ENCODE peak calls at places on chromosomes 11 and 22, in nine cellular contexts. U is GM12865, T is right atrium auricular region, E is pancreas, R is astrocyte of the cerebellum, O is fibroblast of lung, W is mucosa of descending colon, L is psoas muscle, B is IMR-90. K is an unnamed sample.

GRCh38 chr11:292211-293121 is 3.5 kb downstream of the PGGHG start:
- DNase-seq in U (no peak), T (no peak), E (peak), R (no peak), O (no peak), W (no peak), L (peak), B (no peak), K (no peak)

GRCh38 chr22:37354271-37355069 is 72.2 kb downstream of the CYTH4 start:
- DNase-seq in U (no peak), T (no peak), E (no peak), R (no peak), O (no peak), W (no peak), L (no peak), B (no peak), K (no peak)

GRCh38 chr22:42270512-42271190 is at the start of gene TCF20:
- DNase-seq in U (peak), T (peak), E (peak), R (peak), O (peak), W (peak), L (peak), B (peak), K (peak)

GRCh38 chr11:118842369-118842768 is 41.3 kb upstream of the CXCR5 start:
- DNase-seq in U (no peak), T (no peak), E (no peak), R (peak), O (peak), W (no peak), L (no peak), B (peak), K (peak)

GRCh38 chr11:10498022-10498400 is 42.9 kb downstream of the AMPD3 start:
- DNase-seq in U (no peak), T (peak), E (no peak), R (no peak), O (no peak), W (no peak), L (no peak), B (no peak), K (no peak)

GRCh38 chr11:107951105-107951504 is 22.9 kb downstream of the RAB39A start:
- DNase-seq in U (no peak), T (no peak), E (no peak), R (no peak), O (no peak), W (no peak), L (no peak), B (no peak), K (no peak)

GRCh38 chr11:120236169-120237107 is 3.5 kb upstream of the POU2F3 start:
- DNase-seq in U (peak), T (no peak), E (no peak), R (no peak), O (no peak), W (no peak), L (no peak), B (peak), K (peak)

GRCh38 chr11:13278620-13279486 is 1.3 kb downstream of the BMAL1 start:
- DNase-seq in U (no peak), T (no peak), E (peak), R (no peak), O (no peak), W (peak), L (peak), B (no peak), K (no peak)

GRCh38 chr11:14148653-14149273 is 186.2 kb downstream of the SPON1 start:
- DNase-seq in U (peak), T (no peak), E (no peak), R (peak), O (peak), W (no peak), L (no peak), B (peak), K (peak)

GRCh38 chr11:64717268-64717578 is 5.8 kb downstream of the NRXN2 start:
- DNase-seq in U (no peak), T (no peak), E (peak), R (no peak), O (no peak), W (no peak), L (no peak), B (no peak), K (no peak)

GRCh38 chr11:64436025-64436424 is 77.1 kb downstream of the RPS6KA4 start:
- DNase-seq in U (no peak), T (no peak), E (no peak), R (no peak), O (no peak), W (no peak), L (no peak), B (no peak), K (no peak)

GRCh38 chr11:2991477-2992233 is 474 bp downstream of the NAP1L4 start:
- DNase-seq in U (peak), T (no peak), E (no peak), R (no peak), O (peak), W (no peak), L (no peak), B (peak), K (peak)

GRCh38 chr11:83671295-83671694 is 385.1 kb upstream of the CCDC90B start:
- DNase-seq in U (no peak), T (no peak), E (no peak), R (no peak), O (peak), W (no peak), L (no peak), B (peak), K (peak)

GRCh38 chr11:47189100-47189834 is 3.0 kb upstream of the PACSIN3 start:
- DNase-seq in U (no peak), T (no peak), E (no peak), R (peak), O (peak), W (no peak), L (no peak), B (peak), K (peak)

GRCh38 chr11:47186076-47186936 is at the start of gene PACSIN3:
- DNase-seq in U (peak), T (no peak), E (peak), R (no peak), O (peak), W (no peak), L (peak), B (peak), K (no peak)

GRCh38 chr11:47188262-47188661 is 2.0 kb upstream of the PACSIN3 start:
- DNase-seq in U (no peak), T (no peak), E (no peak), R (no peak), O (peak), W (no peak), L (no peak), B (no peak), K (no peak)

GRCh38 chr11:47186937-47187681 is 875 bp upstream of the PACSIN3 start:
- DNase-seq in U (peak), T (no peak), E (peak), R (no peak), O (peak), W (peak), L (peak), B (peak), K (peak)

DNA sequence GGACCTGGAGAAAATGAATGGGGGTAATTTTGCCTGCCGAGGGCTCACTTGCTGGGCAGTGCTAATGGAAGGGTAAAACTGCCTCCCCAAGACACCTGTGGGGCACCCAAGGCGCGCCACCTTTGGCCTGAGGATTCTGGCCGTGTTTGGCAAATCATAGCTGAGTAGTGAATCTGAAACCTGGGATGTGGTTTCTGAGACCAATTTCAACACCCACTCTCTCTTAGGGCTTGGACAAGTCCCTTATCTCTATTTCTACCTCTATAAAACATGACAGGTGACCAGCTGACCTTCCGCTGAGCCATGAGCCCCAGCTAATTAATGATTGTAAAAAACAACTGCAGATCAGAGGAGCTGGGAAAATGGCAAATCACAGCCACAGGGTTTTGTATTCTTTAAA is 1.5 kb upstream of the PACSIN3 start:
- DNase-seq in U (no peak), T (no peak), E (no peak), R (no peak), O (no peak), W (no peak), L (no peak), B (no peak), K (no peak)
- H3K4me3 ChIP-seq in U (no peak), T (peak), E (peak), R (peak), O (no peak), W (no peak), L (peak), B (peak), K (no peak)

GRCh38 chr11:130070829-130071205 is 1.1 kb downstream of the APLP2 start:
- DNase-seq in U (no peak), T (no peak), E (no peak), R (no peak), O (peak), W (peak), L (no peak), B (peak), K (peak)

GRCh38 chr11:130068986-130069683 is 559 bp upstream of the APLP2 start:
- DNase-seq in U (no peak), T (peak), E (peak), R (peak), O (peak), W (peak), L (peak), B (peak), K (peak)

GRCh38 chr11:130071211-130071712 is 1.6 kb downstream of the APLP2 start:
- DNase-seq in U (no peak), T (no peak), E (no peak), R (no peak), O (peak), W (no peak), L (no peak), B (peak), K (peak)

GRCh38 chr11:130069684-130070108 is at the start of gene APLP2:
- DNase-seq in U (peak), T (peak), E (peak), R (peak), O (peak), W (peak), L (peak), B (peak), K (peak)

GRCh38 chr11:130070109-130070828 is 575 bp downstream of the APLP2 start:
- DNase-seq in U (peak), T (no peak), E (peak), R (no peak), O (peak), W (peak), L (peak), B (peak), K (peak)
- TF ChIP-seq CTCF in U (no peak), T (no peak), E (no peak), R (no peak), O (no peak), W (no peak), L (no peak), B (peak), K (peak)

GRCh38 chr11:79441159-79441875 is 487 bp upstream of the TENM4 start:
- DNase-seq in U (no peak), T (no peak), E (no peak), R (no peak), O (peak), W (no peak), L (no peak), B (peak), K (peak)
- H3K4me3 ChIP-seq in U (no peak), T (peak), E (peak), R (peak), O (peak), W (no peak), L (peak), B (peak), K (peak)

DNA sequence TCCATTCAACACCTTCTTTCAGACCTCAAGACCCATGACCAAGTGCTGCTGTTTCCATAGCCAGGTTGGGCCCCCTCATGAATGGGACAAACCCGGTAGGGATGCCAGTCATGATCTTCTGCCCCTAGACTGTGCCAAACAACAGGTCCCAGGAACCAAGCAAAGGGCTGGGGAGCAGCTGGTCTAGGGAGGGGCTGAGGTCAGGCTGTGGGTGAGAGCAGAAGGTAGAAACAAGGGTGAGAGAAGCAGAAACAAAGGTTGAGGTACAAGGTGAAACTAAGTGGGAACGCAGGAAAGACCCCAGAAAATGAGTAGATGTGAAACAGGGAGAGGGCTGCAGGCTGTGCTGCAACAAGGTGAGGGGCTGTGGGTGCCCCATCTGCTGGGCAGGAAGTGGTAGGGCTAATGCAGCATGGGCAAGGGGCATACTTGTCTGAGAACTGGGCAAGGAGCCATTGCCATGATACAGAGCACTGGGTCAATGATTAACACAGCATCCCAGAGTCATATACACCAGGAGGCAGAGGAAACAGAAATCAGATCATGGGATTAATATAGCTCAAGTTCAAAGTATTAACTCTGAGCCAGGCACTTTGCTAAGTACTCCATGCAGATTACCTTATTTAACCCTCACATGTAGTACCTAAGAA is 45.9 kb downstream of the SLC1A2 start:
- DNase-seq in U (no peak), T (no peak), E (no peak), R (no peak), O (no peak), W (peak), L (no peak), B (peak), K (no peak)
- TF ChIP-seq CTCF in U (no peak), T (no peak), E (no peak), R (no peak), O (no peak), W (no peak), L (no peak), B (no peak), K (no peak)

DNA sequence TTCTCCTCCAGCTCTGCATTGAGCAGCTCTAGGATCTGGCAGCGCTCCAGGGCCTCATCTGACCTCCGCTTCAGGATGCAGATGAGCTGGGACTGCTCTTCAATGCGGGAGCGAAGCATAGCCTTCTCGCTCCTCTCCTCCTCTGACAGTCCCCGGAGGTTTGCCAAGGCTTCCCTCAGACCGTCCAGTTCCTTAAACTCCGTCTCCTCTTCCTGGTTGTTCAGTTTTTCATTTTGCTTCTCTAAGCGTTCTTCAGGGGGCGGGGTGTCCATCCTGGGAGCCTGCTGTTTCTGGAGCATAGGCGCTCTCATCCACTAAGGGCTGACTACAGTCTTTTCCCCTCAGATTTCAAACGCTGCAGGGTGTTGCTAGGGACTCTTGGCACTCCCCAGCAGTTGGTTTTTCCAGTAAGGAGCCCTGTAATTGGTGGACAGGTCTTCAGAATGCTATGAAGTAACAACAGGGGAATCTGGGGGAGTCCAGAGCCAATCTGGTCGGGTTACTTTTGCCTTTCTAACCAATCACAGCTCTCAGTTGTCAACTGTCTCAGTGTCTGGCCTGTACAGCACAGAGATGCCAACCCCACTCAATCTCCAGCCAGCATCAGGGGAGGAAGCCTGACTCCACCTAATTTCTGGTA is at the start of gene CCDC89:
- DNase-seq in U (peak), T (peak), E (no peak), R (peak), O (peak), W (peak), L (peak), B (peak), K (peak)
- H3K4me3 ChIP-seq in U (no peak), T (peak), E (no peak), R (peak), O (peak), W (no peak), L (peak), B (peak), K (peak)

DNA sequence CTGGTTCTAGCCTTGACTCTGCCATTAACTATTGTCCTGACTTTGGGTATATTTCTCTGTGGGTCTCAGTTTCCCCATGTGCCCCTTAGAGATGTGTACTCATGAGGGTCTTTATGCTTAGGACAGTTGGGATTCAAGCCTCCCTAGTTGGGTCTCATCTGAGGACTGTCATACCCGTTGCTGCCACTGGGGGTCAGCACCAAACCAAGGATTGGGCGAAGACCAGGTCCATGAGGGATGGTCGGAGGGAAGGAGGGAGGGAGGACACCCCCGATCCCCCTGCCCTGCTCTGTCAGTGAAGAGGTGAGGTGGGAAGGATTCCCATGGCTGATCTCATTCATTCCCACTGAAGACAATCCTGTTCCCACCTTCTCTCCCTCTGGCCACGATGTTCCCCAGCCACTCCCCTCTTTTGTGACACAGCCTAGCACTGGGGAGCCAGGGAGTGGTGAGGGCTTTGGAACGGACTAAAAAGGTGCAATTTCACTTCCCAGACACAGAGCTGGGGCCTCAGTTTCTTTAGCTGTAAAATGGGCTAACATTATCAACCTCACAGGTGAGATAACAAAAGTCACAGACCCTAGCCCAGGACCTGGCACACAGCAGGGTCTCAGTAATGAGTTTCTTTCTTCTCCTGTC is 12.4 kb upstream of the KLHL35 start:
- DNase-seq in U (peak), T (peak), E (peak), R (peak), O (peak), W (peak), L (peak), B (peak), K (peak)
- TF ChIP-seq CTCF in U (peak), T (peak), E (peak), R (peak), O (peak), W (peak), L (peak), B (peak), K (peak)